ENCODE peak calls at places on chromosomes 11 and 22, in six cellular contexts. N is foreskin fibroblast; D is SIG-M5; G is activated CD8-positive, alpha-beta memory T cell treated with anti-CD3 and anti-CD28 coated beads, Interleukin-2, amount 10 ng/mL, durations not matched to agents 7 days and 5 days; T is left cardiac atrium; L is NCI-H1930. U is an unnamed sample.
A peak's percentile ranks its signal among the peaks of the same experiment; 100 is the strongest.

GRCh38 chr11:57772562-57772961 is 11.0 kb downstream of the CTNND1 start:
- DNase-seq in G (no peak), L (no peak), N (no peak), D (no peak), T (no peak), U (no peak)

GRCh38 chr11:15955595-15955994 is 400.8 kb downstream of the SOX6 start:
- DNase-seq in D (no peak), N (no peak), L (no peak), T (no peak), G (no peak), U (no peak)

GRCh38 chr11:130001491-130002351 is 914 bp downstream of the PRDM10 start:
- DNase-seq in D (no peak), L (peak; percentile 57), G (peak; percentile 53), N (peak; percentile 11), T (peak; percentile 55), U (peak; percentile 51)

GRCh38 chr22:33803371-33803770 is 116.9 kb downstream of the LARGE1 start:
- DNase-seq in G (no peak), L (no peak), D (no peak), N (no peak), T (no peak), U (no peak)

GRCh38 chr11:120516461-120517389 is 5.2 kb downstream of the GRIK4 start:
- DNase-seq in G (no peak), D (no peak), T (no peak), L (no peak), N (no peak), U (no peak)

GRCh38 chr22:40479887-40480538 is 109.6 kb downstream of the SGSM3 start:
- DNase-seq in D (no peak), T (no peak), L (no peak), N (peak; percentile 26), G (no peak), U (no peak)

GRCh38 chr11:33086017-33086416 is 46.6 kb downstream of the TCP11L1 start:
- DNase-seq in G (no peak), N (no peak), L (no peak), D (no peak), T (no peak), U (no peak)

GRCh38 chr11:4551346-4551979 is 6.5 kb downstream of the OR52M1 start:
- DNase-seq in L (no peak), G (no peak), T (no peak), N (peak; percentile 1), D (no peak), U (no peak)

GRCh38 chr22:44802071-44802700 is 49.8 kb downstream of the ARHGAP8 start:
- DNase-seq in N (no peak), G (no peak), L (no peak), T (no peak), D (no peak), U (no peak)

GRCh38 chr11:20363500-20364411 is at the start of gene HTATIP2:
- DNase-seq in D (no peak), L (peak; percentile 59), G (peak; percentile 81), N (no peak), T (peak; percentile 81), U (peak; percentile 82)

GRCh38 chr11:13222285-13222684 is 55.3 kb upstream of the BMAL1 start:
- DNase-seq in N (no peak), T (no peak), D (no peak), L (no peak), G (no peak), U (no peak)

GRCh38 chr11:128632151-128632791 is 44.9 kb upstream of the ETS1 start:
- DNase-seq in N (peak; percentile 38), T (no peak), L (no peak), G (peak; percentile 62), D (no peak), U (peak; percentile 63)

GRCh38 chr11:116927163-116927772 is 89.8 kb upstream of the APOA1 start:
- DNase-seq in N (no peak), T (no peak), G (peak; percentile 65), D (no peak), L (no peak), U (peak; percentile 68)

GRCh38 chr11:82907376-82907775 is 5.8 kb downstream of the DDIAS start:
- DNase-seq in G (no peak), L (no peak), D (no peak), T (no peak), N (no peak), U (no peak)

GRCh38 chr11:118287006-118287405 is 17.5 kb upstream of the CD3E start:
- DNase-seq in D (no peak), G (no peak), L (no peak), N (no peak), T (no peak), U (no peak)

GRCh38 chr22:44664149-44664548 is 37.9 kb upstream of the PRR5 start:
- DNase-seq in T (peak; percentile 72), L (no peak), D (no peak), G (peak; percentile 93), N (peak; percentile 15), U (peak; percentile 75)

GRCh38 chr22:20918663-20919220 is 1.5 kb downstream of the CRKL start:
- DNase-seq in N (no peak), L (no peak), T (no peak), D (no peak), G (no peak), U (peak; percentile 10)

GRCh38 chr11:72225411-72225951 is 914 bp downstream of the INPPL1 start:
- DNase-seq in T (no peak), D (no peak), N (no peak), L (no peak), G (peak; percentile 75), U (peak; percentile 64)

GRCh38 chr11:74648894-74649293 is 56.5 kb downstream of the POLD3 start:
- DNase-seq in T (no peak), L (no peak), G (no peak), D (no peak), N (no peak), U (no peak)

GRCh38 chr11:117595440-117595839 is 201.6 kb downstream of the DSCAML1 start:
- DNase-seq in L (no peak), N (no peak), G (no peak), T (no peak), D (no peak), U (no peak)

GRCh38 chr22:31952094-31952401 is 7.7 kb downstream of the YWHAH start:
- DNase-seq in N (no peak), L (no peak), T (no peak), D (no peak), G (no peak), U (no peak)

GRCh38 chr11:42344204-42344792 is 884.8 kb upstream of the LRRC4C start:
- DNase-seq in N (no peak), G (no peak), D (no peak), T (no peak), L (no peak), U (no peak)

GRCh38 chr11:10984250-10984649 is 126.4 kb upstream of the ZBED5 start:
- DNase-seq in N (no peak), D (no peak), L (no peak), G (no peak), T (no peak), U (no peak)

GRCh38 chr11:9099617-9100016 is 8.2 kb upstream of the SCUBE2 start:
- DNase-seq in D (no peak), N (no peak), T (no peak), L (no peak), G (no peak), U (no peak)

GRCh38 chr11:44622721-44623258 is 57.3 kb downstream of the CD82 start:
- DNase-seq in D (no peak), G (no peak), L (no peak), T (no peak), N (no peak), U (no peak)

GRCh38 chr22:50170453-50171318 is at the start of gene PANX2:
- DNase-seq in D (no peak), N (no peak), T (no peak), G (no peak), L (no peak), U (no peak)

GRCh38 chr22:32531955-32532818 is 57.6 kb downstream of the FBXO7 start:
- DNase-seq in G (no peak), N (peak; percentile 94), D (no peak), L (no peak), T (peak; percentile 88), U (no peak)